ENCODE peak calls at places on chromosome 7, in ten cellular contexts. One of them, this sample, is unnamed.

GRCh38 chr7:137771679-137772078 is 75.1 kb downstream of the DGKI start:
- DNase-seq in pancreas: no peak
- DNase-seq in colonic mucosa: no peak
- DNase-seq in osteocyte: no peak
- DNase-seq in fibroblast of lung: peak; percentile 28
- DNase-seq in body of pancreas: no peak
- DNase-seq in mammary epithelial cell: peak; percentile 40
- DNase-seq in RWPE1: no peak
- DNase-seq in GM12865: no peak
- DNase-seq in CD4-positive, alpha-beta T cell: no peak
- DNase-seq in this sample: peak; percentile 78

GRCh38 chr7:17943006-17943405 is 2.7 kb upstream of the SNX13 start:
- DNase-seq in mammary epithelial cell: no peak
- DNase-seq in GM12865: no peak
- DNase-seq in colonic mucosa: no peak
- DNase-seq in osteocyte: no peak
- DNase-seq in RWPE1: no peak
- DNase-seq in fibroblast of lung: no peak
- DNase-seq in pancreas: no peak
- DNase-seq in body of pancreas: no peak
- DNase-seq in CD4-positive, alpha-beta T cell: no peak
- DNase-seq in this sample: no peak

GRCh38 chr7:37853468-37853867 is 5.1 kb downstream of the NME8 start:
- DNase-seq in mammary epithelial cell: no peak
- DNase-seq in pancreas: no peak
- DNase-seq in osteocyte: no peak
- DNase-seq in GM12865: peak; percentile 54
- DNase-seq in fibroblast of lung: no peak
- DNase-seq in colonic mucosa: no peak
- DNase-seq in CD4-positive, alpha-beta T cell: no peak
- DNase-seq in RWPE1: no peak
- DNase-seq in body of pancreas: peak; percentile 5
- DNase-seq in this sample: no peak

GRCh38 chr7:6181136-6181535 is 91.3 kb downstream of the CYTH3 start:
- DNase-seq in body of pancreas: no peak
- DNase-seq in RWPE1: no peak
- DNase-seq in osteocyte: no peak
- DNase-seq in CD4-positive, alpha-beta T cell: no peak
- DNase-seq in mammary epithelial cell: no peak
- DNase-seq in colonic mucosa: no peak
- DNase-seq in pancreas: no peak
- DNase-seq in fibroblast of lung: no peak
- DNase-seq in GM12865: peak; percentile 43
- DNase-seq in this sample: no peak

GRCh38 chr7:157817433-157817832 is 480.6 kb downstream of the DNAJB6 start:
- DNase-seq in body of pancreas: no peak
- DNase-seq in CD4-positive, alpha-beta T cell: no peak
- DNase-seq in fibroblast of lung: no peak
- DNase-seq in mammary epithelial cell: no peak
- DNase-seq in GM12865: no peak
- DNase-seq in osteocyte: no peak
- DNase-seq in RWPE1: no peak
- DNase-seq in pancreas: no peak
- DNase-seq in colonic mucosa: no peak
- DNase-seq in this sample: no peak

GRCh38 chr7:123916240-123916724 is 8.8 kb upstream of the SPAM1 start:
- DNase-seq in RWPE1: peak; percentile 14
- DNase-seq in pancreas: no peak
- DNase-seq in fibroblast of lung: peak; percentile 35
- DNase-seq in colonic mucosa: peak; percentile 53
- DNase-seq in body of pancreas: no peak
- DNase-seq in CD4-positive, alpha-beta T cell: no peak
- DNase-seq in mammary epithelial cell: peak; percentile 28
- DNase-seq in osteocyte: no peak
- DNase-seq in GM12865: peak; percentile 7
- DNase-seq in this sample: no peak

GRCh38 chr7:22594020-22594419 is 94.0 kb upstream of the STEAP1B start:
- DNase-seq in RWPE1: no peak
- DNase-seq in GM12865: no peak
- DNase-seq in fibroblast of lung: no peak
- DNase-seq in CD4-positive, alpha-beta T cell: no peak
- DNase-seq in pancreas: no peak
- DNase-seq in colonic mucosa: no peak
- DNase-seq in body of pancreas: no peak
- DNase-seq in osteocyte: no peak
- DNase-seq in mammary epithelial cell: peak; percentile 45
- DNase-seq in this sample: no peak

GRCh38 chr7:121294448-121294992 is 34.3 kb upstream of the WNT16 start:
- DNase-seq in body of pancreas: no peak
- DNase-seq in osteocyte: no peak
- DNase-seq in fibroblast of lung: no peak
- DNase-seq in GM12865: no peak
- DNase-seq in colonic mucosa: no peak
- DNase-seq in RWPE1: no peak
- DNase-seq in mammary epithelial cell: no peak
- DNase-seq in pancreas: no peak
- DNase-seq in CD4-positive, alpha-beta T cell: no peak
- DNase-seq in this sample: no peak

GRCh38 chr7:130897515-130898419 is 163.8 kb upstream of the KLF14 start:
- DNase-seq in mammary epithelial cell: no peak
- DNase-seq in pancreas: no peak
- DNase-seq in colonic mucosa: no peak
- DNase-seq in body of pancreas: no peak
- DNase-seq in RWPE1: no peak
- DNase-seq in fibroblast of lung: no peak
- DNase-seq in CD4-positive, alpha-beta T cell: no peak
- DNase-seq in osteocyte: no peak
- DNase-seq in GM12865: peak; percentile 79
- DNase-seq in this sample: no peak

GRCh38 chr7:133180717-133181116 is 72.2 kb upstream of the EXOC4 start:
- DNase-seq in CD4-positive, alpha-beta T cell: no peak
- DNase-seq in fibroblast of lung: no peak
- DNase-seq in pancreas: no peak
- DNase-seq in RWPE1: no peak
- DNase-seq in colonic mucosa: no peak
- DNase-seq in body of pancreas: no peak
- DNase-seq in GM12865: no peak
- DNase-seq in mammary epithelial cell: no peak
- DNase-seq in osteocyte: no peak
- DNase-seq in this sample: no peak

GRCh38 chr7:140033036-140033435 is 29.7 kb downstream of the PARP12 start:
- DNase-seq in fibroblast of lung: no peak
- DNase-seq in colonic mucosa: no peak
- DNase-seq in body of pancreas: no peak
- DNase-seq in GM12865: no peak
- DNase-seq in osteocyte: peak; percentile 44
- DNase-seq in CD4-positive, alpha-beta T cell: no peak
- DNase-seq in pancreas: no peak
- DNase-seq in RWPE1: peak; percentile 34
- DNase-seq in mammary epithelial cell: peak; percentile 21
- DNase-seq in this sample: peak; percentile 69

DNA sequence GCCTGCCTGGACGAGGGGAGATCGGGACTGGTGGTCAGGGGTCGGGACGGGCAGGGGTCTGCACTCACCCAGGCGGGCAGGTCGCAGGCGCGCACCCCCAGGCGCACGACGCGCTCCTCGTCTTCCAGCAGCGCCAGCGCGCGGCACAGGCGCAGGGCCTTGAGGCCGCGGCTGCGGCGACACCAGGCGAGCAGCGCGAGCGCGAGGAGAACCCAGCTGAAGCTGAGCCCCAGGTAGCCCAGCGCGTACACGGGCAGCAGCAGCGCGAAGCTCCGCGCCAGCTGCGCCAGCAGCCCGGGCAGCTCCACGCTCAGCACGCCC is 328 bp downstream of the ESYT2 start:
- DNase-seq in RWPE1: peak; percentile 55
- DNase-seq in osteocyte: peak; percentile 87
- DNase-seq in body of pancreas: peak; percentile 77
- DNase-seq in pancreas: peak; percentile 75
- DNase-seq in GM12865: peak; percentile 93
- DNase-seq in fibroblast of lung: peak; percentile 81
- DNase-seq in colonic mucosa: peak; percentile 50
- DNase-seq in mammary epithelial cell: peak; percentile 78
- DNase-seq in CD4-positive, alpha-beta T cell: peak; percentile 66
- DNase-seq in this sample: peak; percentile 74
- TF ChIP-seq CTCF in RWPE1: peak; percentile 9
- TF ChIP-seq CTCF in osteocyte: no peak
- TF ChIP-seq CTCF in body of pancreas: no peak
- TF ChIP-seq CTCF in pancreas: no peak
- TF ChIP-seq CTCF in GM12865: no peak
- TF ChIP-seq CTCF in fibroblast of lung: no peak
- TF ChIP-seq CTCF in colonic mucosa: no peak
- TF ChIP-seq CTCF in mammary epithelial cell: no peak
- TF ChIP-seq CTCF in CD4-positive, alpha-beta T cell: peak; percentile 20
- TF ChIP-seq CTCF in this sample: no peak

GRCh38 chr7:2926898-2927405 is 82.8 kb upstream of the GNA12 start:
- DNase-seq in CD4-positive, alpha-beta T cell: no peak
- DNase-seq in RWPE1: no peak
- DNase-seq in GM12865: no peak
- DNase-seq in body of pancreas: no peak
- DNase-seq in colonic mucosa: no peak
- DNase-seq in fibroblast of lung: no peak
- DNase-seq in pancreas: no peak
- DNase-seq in mammary epithelial cell: no peak
- DNase-seq in osteocyte: peak; percentile 27
- DNase-seq in this sample: no peak
- TF ChIP-seq CTCF in CD4-positive, alpha-beta T cell: no peak
- TF ChIP-seq CTCF in RWPE1: no peak
- TF ChIP-seq CTCF in GM12865: no peak
- TF ChIP-seq CTCF in body of pancreas: no peak
- TF ChIP-seq CTCF in colonic mucosa: no peak
- TF ChIP-seq CTCF in fibroblast of lung: no peak
- TF ChIP-seq CTCF in pancreas: no peak
- TF ChIP-seq CTCF in mammary epithelial cell: no peak
- TF ChIP-seq CTCF in osteocyte: no peak
- TF ChIP-seq CTCF in this sample: no peak

GRCh38 chr7:142389544-142389943 is 131.7 kb upstream of the PRSS58 start:
- DNase-seq in body of pancreas: peak; percentile 29
- DNase-seq in colonic mucosa: no peak
- DNase-seq in CD4-positive, alpha-beta T cell: no peak
- DNase-seq in pancreas: no peak
- DNase-seq in mammary epithelial cell: no peak
- DNase-seq in osteocyte: no peak
- DNase-seq in fibroblast of lung: no peak
- DNase-seq in GM12865: no peak
- DNase-seq in RWPE1: no peak
- DNase-seq in this sample: no peak

GRCh38 chr7:142385528-142386340 is 127.9 kb upstream of the PRSS58 start:
- DNase-seq in CD4-positive, alpha-beta T cell: no peak
- DNase-seq in fibroblast of lung: peak; percentile 79
- DNase-seq in RWPE1: peak; percentile 41
- DNase-seq in pancreas: no peak
- DNase-seq in osteocyte: no peak
- DNase-seq in GM12865: peak; percentile 63
- DNase-seq in colonic mucosa: peak; percentile 63
- DNase-seq in body of pancreas: peak; percentile 37
- DNase-seq in mammary epithelial cell: peak; percentile 70
- DNase-seq in this sample: peak; percentile 69

DNA sequence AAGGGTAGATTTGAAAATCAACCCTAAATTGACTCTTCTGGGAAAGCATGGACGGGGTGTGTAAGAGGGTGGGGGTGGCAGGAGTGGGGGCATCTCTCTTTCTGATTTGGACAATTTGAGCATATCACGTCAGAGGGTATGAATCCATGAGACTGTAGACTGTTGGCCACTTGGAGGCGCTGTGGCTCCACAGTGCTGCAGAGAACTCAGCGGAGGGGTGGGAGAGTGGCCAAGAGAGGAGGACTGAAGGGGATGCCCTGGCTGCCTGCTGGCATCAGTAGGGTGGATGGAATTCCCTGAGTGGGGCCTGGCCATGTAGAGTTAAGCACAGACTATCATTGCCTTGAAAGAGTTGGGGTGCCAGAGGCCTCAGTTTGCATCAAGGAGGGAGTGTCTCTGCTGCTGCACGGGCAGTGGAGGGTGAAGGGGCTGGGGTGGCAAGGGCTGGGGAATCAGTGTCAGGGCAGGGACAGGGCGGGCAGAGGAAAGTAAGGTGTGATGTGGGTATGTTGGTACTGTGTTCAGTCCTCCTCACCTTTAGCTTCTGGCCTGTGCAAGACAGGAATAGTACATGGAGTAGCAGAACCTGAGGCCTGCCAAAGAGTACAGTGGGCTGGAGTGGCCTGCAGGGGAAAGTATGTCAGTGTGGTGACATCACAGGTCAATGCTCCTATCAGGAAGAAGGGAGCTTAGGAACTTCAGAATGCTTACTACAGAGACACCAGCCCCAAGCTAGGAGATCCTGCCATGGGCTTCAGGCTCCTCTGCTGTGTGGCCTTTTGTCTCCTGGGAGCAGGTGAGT is 133.5 kb upstream of the PRSS58 start:
- DNase-seq in pancreas: peak; percentile 42
- DNase-seq in osteocyte: no peak
- DNase-seq in RWPE1: no peak
- DNase-seq in GM12865: peak; percentile 20
- DNase-seq in body of pancreas: no peak
- DNase-seq in mammary epithelial cell: peak; percentile 8
- DNase-seq in fibroblast of lung: no peak
- DNase-seq in CD4-positive, alpha-beta T cell: peak; percentile 21
- DNase-seq in colonic mucosa: no peak
- DNase-seq in this sample: no peak
- TF ChIP-seq CTCF in pancreas: no peak
- TF ChIP-seq CTCF in osteocyte: peak; percentile 40
- TF ChIP-seq CTCF in RWPE1: no peak
- TF ChIP-seq CTCF in GM12865: peak; percentile 41
- TF ChIP-seq CTCF in body of pancreas: peak; percentile 13
- TF ChIP-seq CTCF in mammary epithelial cell: peak; percentile 30
- TF ChIP-seq CTCF in fibroblast of lung: peak; percentile 48
- TF ChIP-seq CTCF in CD4-positive, alpha-beta T cell: no peak
- TF ChIP-seq CTCF in colonic mucosa: no peak
- TF ChIP-seq CTCF in this sample: peak; percentile 78

GRCh38 chr7:27605689-27606269 is 56.9 kb downstream of the HIBADH start:
- DNase-seq in mammary epithelial cell: peak; percentile 23
- DNase-seq in colonic mucosa: no peak
- DNase-seq in osteocyte: no peak
- DNase-seq in CD4-positive, alpha-beta T cell: no peak
- DNase-seq in body of pancreas: peak; percentile 4
- DNase-seq in RWPE1: peak; percentile 36
- DNase-seq in GM12865: peak; percentile 12
- DNase-seq in pancreas: no peak
- DNase-seq in fibroblast of lung: peak; percentile 51
- DNase-seq in this sample: peak; percentile 68
- TF ChIP-seq CTCF in mammary epithelial cell: peak; percentile 49
- TF ChIP-seq CTCF in colonic mucosa: peak; percentile 39
- TF ChIP-seq CTCF in osteocyte: peak; percentile 68
- TF ChIP-seq CTCF in CD4-positive, alpha-beta T cell: no peak
- TF ChIP-seq CTCF in body of pancreas: peak; percentile 43
- TF ChIP-seq CTCF in RWPE1: peak; percentile 85
- TF ChIP-seq CTCF in GM12865: peak; percentile 32
- TF ChIP-seq CTCF in pancreas: peak; percentile 21
- TF ChIP-seq CTCF in fibroblast of lung: peak; percentile 57
- TF ChIP-seq CTCF in this sample: peak; percentile 83